ENCODE peak calls at places on chromosomes 4 and X, in seven cellular contexts. F is GM20000, Q is NCI-H1417 treated with DMSO at 0.1 percent for 48 hours, W is ACHN, C is astrocyte of the cerebellum, N is retina, O is M059J. V is an unnamed sample.

GRCh38 chrX:109782994-109783711 is 50.1 kb upstream of the ACSL4 start:
- DNase-seq in F (peak; percentile 25), Q (no peak), W (no peak), C (no peak), N (no peak), O (peak; percentile 14), V (no peak)

GRCh38 chrX:86021652-86022289 is 25.6 kb downstream of the CHM start:
- DNase-seq in F (no peak), Q (no peak), W (no peak), C (no peak), N (no peak), O (no peak), V (no peak)

GRCh38 chr4:45007499-45007898 is 281.1 kb upstream of the GNPDA2 start:
- DNase-seq in F (no peak), Q (no peak), W (no peak), C (no peak), N (no peak), O (no peak), V (no peak)

GRCh38 chr4:93776386-93777080 is 52.0 kb upstream of the ATOH1 start:
- DNase-seq in F (no peak), Q (no peak), W (no peak), C (peak; percentile 47), N (no peak), O (peak; percentile 62), V (no peak)

GRCh38 chr4:150782921-150783320 is 201.0 kb downstream of the MAB21L2 start:
- DNase-seq in F (no peak), Q (no peak), W (no peak), C (no peak), N (no peak), O (no peak), V (no peak)

GRCh38 chrX:87409113-87409841 is 108.3 kb upstream of the KLHL4 start:
- DNase-seq in F (no peak), Q (no peak), W (peak; percentile 90), C (peak; percentile 90), N (no peak), O (peak; percentile 84), V (peak; percentile 15)

GRCh38 chrX:1451251-1451675 is 1.4 kb downstream of the ASMTL start:
- DNase-seq in F (no peak), Q (no peak), W (no peak), C (no peak), N (no peak), O (no peak), V (no peak)

GRCh38 chr4:150002561-150002960 is 75.7 kb upstream of the DCLK2 start:
- DNase-seq in F (no peak), Q (no peak), W (no peak), C (no peak), N (no peak), O (peak; percentile 32), V (no peak)

GRCh38 chr4:61301285-61301684 is 101.2 kb downstream of the ADGRL3 start:
- DNase-seq in F (no peak), Q (no peak), W (no peak), C (no peak), N (no peak), O (no peak), V (no peak)

GRCh38 chr4:187606581-187606980 is 389.0 kb upstream of the ZFP42 start:
- DNase-seq in F (peak; percentile 57), Q (no peak), W (peak; percentile 50), C (peak; percentile 27), N (peak; percentile 46), O (peak; percentile 44), V (no peak)

GRCh38 chr4:168515222-168516011 is 18.6 kb downstream of the PALLD start:
- DNase-seq in F (no peak), Q (no peak), W (no peak), C (no peak), N (no peak), O (no peak), V (no peak)

GRCh38 chr4:138897818-138898226 is 117.8 kb upstream of the NOCT start:
- DNase-seq in F (no peak), Q (peak; percentile 90), W (peak; percentile 17), C (peak; percentile 43), N (no peak), O (peak; percentile 94), V (no peak)

GRCh38 chrX:24019448-24019847 is 7.5 kb downstream of the KLHL15 start:
- DNase-seq in F (no peak), Q (no peak), W (no peak), C (no peak), N (no peak), O (no peak), V (no peak)

GRCh38 chr4:120443111-120443510 is 376.5 kb upstream of the MAD2L1 start:
- DNase-seq in F (no peak), Q (no peak), W (no peak), C (no peak), N (no peak), O (no peak), V (no peak)

GRCh38 chr4:649751-650310 is 24.2 kb downstream of the ATP5ME start:
- DNase-seq in F (no peak), Q (no peak), W (no peak), C (no peak), N (peak; percentile 5), O (no peak), V (no peak)

GRCh38 chr4:113684534-113685091 is 76.9 kb downstream of the CAMK2D start:
- DNase-seq in F (peak; percentile 3), Q (no peak), W (peak; percentile 13), C (no peak), N (no peak), O (peak; percentile 67), V (no peak)

GRCh38 chr4:146132445-146132844 is 43.1 kb upstream of the LSM6 start:
- DNase-seq in F (peak; percentile 71), Q (no peak), W (no peak), C (no peak), N (no peak), O (peak; percentile 9), V (no peak)

GRCh38 chr4:1381181-1381621 is 25.0 kb downstream of the NKX1-1 start:
- DNase-seq in F (no peak), Q (no peak), W (no peak), C (no peak), N (no peak), O (no peak), V (no peak)

GRCh38 chr4:84971319-84971932 is 4.9 kb upstream of the WDFY3 start:
- DNase-seq in F (peak; percentile 45), Q (no peak), W (peak; percentile 58), C (peak; percentile 45), N (peak; percentile 33), O (peak; percentile 56), V (no peak)

GRCh38 chr4:129821073-129821472 is 725.1 kb downstream of the C4orf33 start:
- DNase-seq in F (no peak), Q (no peak), W (no peak), C (no peak), N (no peak), O (no peak), V (no peak)

GRCh38 chr4:113683143-113683542 is 78.4 kb downstream of the CAMK2D start:
- DNase-seq in F (peak; percentile 67), Q (no peak), W (no peak), C (no peak), N (no peak), O (no peak), V (no peak)

GRCh38 chr4:111854494-111855087 is 290.7 kb upstream of the FAM241A start:
- DNase-seq in F (peak; percentile 6), Q (peak; percentile 49), W (peak; percentile 25), C (peak; percentile 26), N (peak; percentile 39), O (peak; percentile 32), V (no peak)

GRCh38 chr4:73759357-73759756 is 19.0 kb downstream of the CXCL8 start:
- DNase-seq in F (no peak), Q (no peak), W (no peak), C (no peak), N (no peak), O (no peak), V (no peak)

GRCh38 chrX:122517781-122518180 is 666.3 kb upstream of the GRIA3 start:
- DNase-seq in F (no peak), Q (no peak), W (no peak), C (no peak), N (no peak), O (peak; percentile 70), V (no peak)

GRCh38 chr4:86926428-86927086 is 8.3 kb upstream of the AFF1 start:
- DNase-seq in F (no peak), Q (no peak), W (peak; percentile 24), C (no peak), N (no peak), O (peak; percentile 26), V (peak; percentile 36)

GRCh38 chrX:111254896-111255693 is 15.2 kb downstream of the CAPN6 start:
- DNase-seq in F (no peak), Q (no peak), W (peak; percentile 45), C (no peak), N (no peak), O (peak; percentile 60), V (no peak)

GRCh38 chrX:109719262-109719661 is 13.8 kb downstream of the ACSL4 start:
- DNase-seq in F (no peak), Q (no peak), W (no peak), C (no peak), N (no peak), O (no peak), V (no peak)

GRCh38 chrX:111086521-111087127 is 9.4 kb upstream of the PAK3 start:
- DNase-seq in F (no peak), Q (peak; percentile 4), W (no peak), C (no peak), N (peak; percentile 61), O (no peak), V (no peak)

GRCh38 chrX:11555759-11556158 is 110.0 kb downstream of the ARHGAP6 start:
- DNase-seq in F (no peak), Q (no peak), W (no peak), C (no peak), N (no peak), O (peak; percentile 75), V (no peak)

GRCh38 chr4:1233641-1234277 is 15.2 kb downstream of the CTBP1 start:
- DNase-seq in F (no peak), Q (no peak), W (no peak), C (no peak), N (no peak), O (no peak), V (no peak)

V was measured in lower leg skin.